ENCODE peak calls at places on chromosomes 6 and 20, in eight cellular contexts. J is astrocyte of the spinal cord, T is adrenal gland, W is tibial artery, G is fibroblast of lung, P is neural progenitor cell, L is A549, A is body of pancreas. X is an unnamed sample.

GRCh38 chr20:55947701-55948100 is 57.6 kb downstream of the CBLN4 start:
- DNase-seq in J (no peak), T (no peak), W (no peak), G (no peak), P (no peak), L (no peak), A (no peak), X (no peak)

GRCh38 chr20:15628954-15629353 is 944.3 kb downstream of the KIF16B start:
- DNase-seq in J (no peak), T (no peak), W (no peak), G (no peak), P (no peak), L (no peak), A (no peak), X (no peak)

GRCh38 chr6:24752917-24753486 is 21.7 kb upstream of the GMNN start:
- DNase-seq in J (no peak), T (no peak), W (no peak), G (no peak), P (no peak), L (no peak), A (no peak), X (no peak)

GRCh38 chr20:32999603-33000250 is 4.5 kb downstream of the SUN5 start:
- DNase-seq in J (no peak), T (no peak), W (no peak), G (no peak), P (no peak), L (no peak), A (no peak), X (no peak)

GRCh38 chr6:99334526-99335127 is 14.8 kb downstream of the FAXC start:
- DNase-seq in J (peak), T (peak), W (no peak), G (peak), P (peak), L (peak), A (no peak), X (peak)

GRCh38 chr6:43846556-43846955 is 76.5 kb downstream of the VEGFA start:
- DNase-seq in J (peak), T (no peak), W (no peak), G (peak), P (no peak), L (no peak), A (no peak), X (no peak)

GRCh38 chr6:119717942-119718341 is 368.4 kb upstream of the MAN1A1 start:
- DNase-seq in J (no peak), T (no peak), W (no peak), G (no peak), P (no peak), L (no peak), A (no peak), X (no peak)

GRCh38 chr20:63782521-63782971 is 43.0 kb downstream of the SLC2A4RG start:
- DNase-seq in J (no peak), T (no peak), W (no peak), G (no peak), P (no peak), L (no peak), A (no peak), X (no peak)

GRCh38 chr6:54291146-54291545 is 17.1 kb upstream of the TINAG start:
- DNase-seq in J (peak), T (no peak), W (no peak), G (peak), P (no peak), L (no peak), A (no peak), X (peak)

GRCh38 chr20:50663095-50663821 is 28.1 kb downstream of the RIPOR3 start:
- DNase-seq in J (no peak), T (peak), W (no peak), G (no peak), P (no peak), L (peak), A (peak), X (no peak)

GRCh38 chr20:22520381-22520780 is 64.0 kb downstream of the FOXA2 start:
- DNase-seq in J (no peak), T (no peak), W (no peak), G (no peak), P (no peak), L (no peak), A (no peak), X (no peak)

GRCh38 chr6:26452631-26453030 is 5.1 kb upstream of the BTN2A1 start:
- DNase-seq in J (no peak), T (no peak), W (no peak), G (no peak), P (no peak), L (no peak), A (no peak), X (peak)

GRCh38 chr20:9609892-9610502 is 95.6 kb downstream of the LAMP5 start:
- DNase-seq in J (peak), T (peak), W (no peak), G (peak), P (peak), L (peak), A (peak), X (peak)

GRCh38 chr6:55772730-55773129 is 102.7 kb downstream of the BMP5 start:
- DNase-seq in J (no peak), T (no peak), W (no peak), G (no peak), P (no peak), L (no peak), A (no peak), X (no peak)

GRCh38 chr6:33975631-33976424 is 170.1 kb downstream of the GRM4 start:
- DNase-seq in J (no peak), T (no peak), W (peak), G (no peak), P (peak), L (no peak), A (no peak), X (no peak)

GRCh38 chr6:148999921-149000589 is 253.2 kb downstream of the UST start:
- DNase-seq in J (peak), T (peak), W (peak), G (peak), P (no peak), L (peak), A (peak), X (peak)

GRCh38 chr20:14861028-14861699 is 523.8 kb upstream of the FLRT3 start:
- DNase-seq in J (no peak), T (no peak), W (no peak), G (no peak), P (peak), L (no peak), A (no peak), X (no peak)

GRCh38 chr6:32854376-32855178 is 585 bp downstream of the PSMB9 start:
- DNase-seq in J (peak), T (no peak), W (peak), G (peak), P (no peak), L (no peak), A (peak), X (peak)

GRCh38 chr6:137637161-137637560 is 143.0 kb upstream of the OLIG3 start:
- DNase-seq in J (peak), T (peak), W (no peak), G (peak), P (no peak), L (peak), A (no peak), X (peak)

GRCh38 chr6:98928688-98929087 is 19.1 kb downstream of the FBXL4 start:
- DNase-seq in J (no peak), T (no peak), W (no peak), G (no peak), P (no peak), L (no peak), A (no peak), X (no peak)

GRCh38 chr6:82385102-82385501 is 21.5 kb downstream of the TPBG start:
- DNase-seq in J (no peak), T (no peak), W (no peak), G (no peak), P (peak), L (no peak), A (no peak), X (no peak)

GRCh38 chr20:33408716-33409654 is 7.7 kb upstream of the CDK5RAP1 start:
- DNase-seq in J (no peak), T (no peak), W (no peak), G (no peak), P (no peak), L (no peak), A (no peak), X (no peak)

GRCh38 chr6:151014404-151015150 is 149.1 kb downstream of the MTHFD1L start:
- DNase-seq in J (peak), T (no peak), W (peak), G (peak), P (peak), L (peak), A (peak), X (peak)

GRCh38 chr6:165744515-165745228 is 81.6 kb upstream of the PDE10A start:
- DNase-seq in J (peak), T (no peak), W (no peak), G (no peak), P (no peak), L (no peak), A (no peak), X (no peak)

GRCh38 chr20:63554361-63555278 is 661 bp downstream of the FNDC11 start:
- DNase-seq in J (no peak), T (no peak), W (no peak), G (no peak), P (peak), L (no peak), A (no peak), X (no peak)

GRCh38 chr20:50165687-50166554 is 12.4 kb upstream of the PEDS1 start:
- DNase-seq in J (peak), T (peak), W (peak), G (peak), P (peak), L (peak), A (peak), X (peak)

GRCh38 chr6:5517781-5518180 is 256.5 kb downstream of the FARS2 start:
- DNase-seq in J (no peak), T (no peak), W (no peak), G (no peak), P (no peak), L (no peak), A (no peak), X (no peak)

GRCh38 chr6:89643411-89643810 is 4.9 kb upstream of the LYRM2 start:
- DNase-seq in J (no peak), T (no peak), W (no peak), G (no peak), P (peak), L (no peak), A (no peak), X (no peak)

GRCh38 chr6:138727182-138727581 is 46.4 kb upstream of the CCDC28A start:
- DNase-seq in J (no peak), T (peak), W (no peak), G (peak), P (no peak), L (no peak), A (no peak), X (peak)

GRCh38 chr6:37680668-37681067 is 17.0 kb downstream of the MDGA1 start:
- DNase-seq in J (peak), T (no peak), W (peak), G (no peak), P (no peak), L (no peak), A (no peak), X (peak)

DNA sequence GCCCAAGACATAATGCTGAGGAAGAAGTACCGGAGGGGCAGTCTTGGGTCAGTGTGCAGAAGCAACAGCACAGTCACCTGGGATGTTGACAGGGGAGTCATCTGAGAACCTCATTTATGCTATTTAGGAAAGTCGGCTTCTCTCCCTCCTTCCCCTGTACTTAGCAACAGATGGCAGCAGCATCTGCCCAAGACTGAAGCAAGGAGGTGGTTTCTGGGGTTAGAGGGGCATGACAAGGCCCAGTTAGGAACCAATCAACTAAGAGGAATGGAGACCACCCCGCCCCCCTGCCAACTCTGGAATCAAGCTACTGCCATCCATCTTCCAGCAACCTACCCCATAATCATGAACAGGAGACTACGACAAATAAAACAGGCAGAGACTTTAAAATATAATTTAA is 21.7 kb downstream of the RIPK1 start:
- DNase-seq in J (no peak), T (no peak), W (no peak), G (no peak), P (no peak), L (no peak), A (no peak), X (peak)
- H3K4me3 ChIP-seq in J (no peak), T (no peak), W (no peak), G (no peak), P (no peak), L (no peak), A (no peak), X (no peak)

DNA sequence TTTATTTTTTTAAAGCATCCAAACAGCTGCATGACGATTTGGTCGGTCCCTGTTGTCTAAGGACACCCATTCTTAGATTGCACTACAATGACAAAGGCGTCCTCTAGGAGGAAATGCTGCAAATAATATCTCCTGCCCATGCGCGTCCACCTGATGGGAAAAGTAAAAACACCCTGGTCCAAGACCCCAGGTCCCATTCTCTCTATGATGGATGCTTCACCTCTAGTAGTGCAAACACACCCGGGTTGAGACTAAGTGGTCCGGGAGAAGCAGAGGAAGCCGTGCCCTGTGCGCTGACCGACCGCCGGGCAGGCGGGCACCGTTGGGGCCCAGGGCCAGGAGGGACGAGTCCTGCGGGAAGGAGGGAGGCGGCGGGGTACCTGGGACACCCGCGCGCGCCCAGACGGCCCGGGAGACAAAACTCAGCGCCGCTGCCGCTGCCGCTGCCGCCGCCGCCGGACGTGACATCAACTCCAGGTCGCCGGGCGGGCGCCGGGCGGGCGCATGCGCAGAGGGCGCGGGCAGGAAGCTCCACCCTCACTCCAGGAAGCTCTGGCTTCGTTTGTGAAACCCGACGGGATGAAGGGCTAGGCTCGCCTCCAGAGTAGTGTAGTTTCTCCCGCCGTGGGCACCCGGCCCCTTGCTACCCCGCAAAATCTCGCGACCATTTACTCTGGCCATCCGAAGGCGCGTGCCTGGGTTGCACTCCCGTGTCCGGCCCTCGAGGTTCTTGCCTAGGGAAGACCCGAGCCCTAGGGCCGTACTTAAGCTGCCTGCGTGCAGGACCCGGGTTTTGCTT is at the start of gene TBC1D7:
- DNase-seq in J (peak), T (peak), W (peak), G (peak), P (peak), L (peak), A (peak), X (peak)
- TF ChIP-seq CTCF in J (no peak), T (peak), W (no peak), G (no peak), P (peak), L (no peak), A (peak), X (peak)

GRCh38 chr6:1384549-1385128 is 4.7 kb upstream of the FOXF2 start:
- DNase-seq in J (no peak), T (no peak), W (no peak), G (no peak), P (peak), L (no peak), A (no peak), X (no peak)
- H3K4me3 ChIP-seq in J (no peak), T (no peak), W (no peak), G (peak), P (no peak), L (no peak), A (no peak), X (no peak)

DNA sequence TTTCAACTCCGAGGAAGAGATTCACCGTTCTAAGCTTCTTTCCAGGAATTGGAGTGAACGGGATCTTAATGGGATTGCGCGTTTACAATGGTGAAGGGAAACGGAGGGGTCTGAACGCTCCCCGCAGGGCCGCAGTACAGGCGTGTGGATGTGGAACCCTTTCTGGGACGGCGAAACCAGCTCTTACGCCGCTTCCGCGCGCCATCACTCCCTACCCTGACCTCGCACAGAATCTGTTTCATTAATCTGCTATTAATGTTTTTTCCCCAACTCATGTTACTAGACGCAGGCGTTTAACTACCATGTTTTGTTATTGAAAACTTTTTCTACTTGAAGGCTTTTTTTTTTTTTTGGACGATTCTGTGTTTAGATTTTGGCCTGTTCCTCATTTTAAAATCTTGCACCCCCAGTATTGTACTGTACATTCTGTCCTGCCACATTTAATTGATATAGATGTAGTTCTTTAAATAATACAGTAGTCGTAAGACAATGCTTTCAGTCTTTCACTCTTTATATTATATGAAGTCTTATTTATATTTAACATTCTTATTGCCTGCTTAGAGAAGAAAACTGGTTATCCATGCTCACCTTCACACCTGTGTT is 691 bp upstream of the SUPT3H start:
- DNase-seq in J (peak), T (no peak), W (no peak), G (no peak), P (peak), L (no peak), A (no peak), X (no peak)
- TF ChIP-seq CTCF in J (no peak), T (no peak), W (no peak), G (no peak), P (no peak), L (no peak), A (no peak), X (no peak)

GRCh38 chr6:30885999-30886896 is 1.9 kb downstream of the DDR1 start:
- DNase-seq in J (peak), T (peak), W (peak), G (peak), P (peak), L (peak), A (peak), X (peak)
- H3K4me3 ChIP-seq in J (peak), T (no peak), W (peak), G (peak), P (peak), L (peak), A (no peak), X (peak)

GRCh38 chr6:3882865-3883264 is 33.7 kb downstream of the FAM50B start:
- DNase-seq in J (peak), T (no peak), W (no peak), G (no peak), P (no peak), L (no peak), A (no peak), X (peak)

GRCh38 chr6:3884007-3884745 is 35.0 kb downstream of the FAM50B start:
- DNase-seq in J (peak), T (no peak), W (no peak), G (peak), P (no peak), L (peak), A (no peak), X (peak)

GRCh38 chr6:3888153-3888957 is 39.2 kb downstream of the FAM50B start:
- DNase-seq in J (no peak), T (no peak), W (peak), G (no peak), P (no peak), L (peak), A (no peak), X (peak)

GRCh38 chr6:3887150-3887700 is 38.1 kb downstream of the FAM50B start:
- DNase-seq in J (peak), T (no peak), W (no peak), G (peak), P (no peak), L (peak), A (no peak), X (peak)

DNA sequence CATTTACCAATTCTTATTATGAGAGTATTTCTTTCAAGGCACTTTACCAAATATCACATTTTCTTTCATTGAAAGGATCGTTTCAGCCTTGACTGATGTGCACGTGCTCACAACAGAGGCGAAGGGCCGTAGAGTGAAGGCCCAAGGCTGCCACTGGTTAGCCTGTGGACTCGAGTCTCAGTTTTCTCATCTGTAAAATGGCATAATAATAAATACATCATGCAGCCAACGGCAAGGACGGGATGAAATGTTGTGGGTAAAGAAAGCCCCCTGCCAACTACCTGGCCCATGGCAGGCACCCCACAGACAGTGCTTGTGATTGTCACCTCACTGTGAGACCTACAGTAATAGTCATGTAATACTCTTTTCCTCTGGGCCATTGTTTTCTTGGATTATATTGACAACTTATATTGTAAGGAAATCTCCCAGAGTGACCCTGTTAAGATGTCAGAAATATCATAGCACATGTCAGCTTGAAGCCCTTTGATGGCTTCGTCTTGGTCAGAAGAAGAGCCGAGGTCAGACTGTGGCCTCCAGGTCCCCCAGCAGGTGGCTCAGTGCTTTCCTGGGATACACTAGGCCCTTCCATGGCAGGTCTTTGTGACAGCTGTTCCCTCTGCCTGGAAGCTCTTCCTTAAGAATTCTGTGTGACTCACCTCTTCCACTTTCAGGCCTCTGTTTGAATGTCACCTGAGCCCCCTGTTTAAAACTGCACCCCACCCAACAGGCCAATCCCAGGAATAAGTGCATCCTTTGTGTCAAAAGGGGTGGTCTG is 36.3 kb downstream of the FAM50B start:
- DNase-seq in J (no peak), T (no peak), W (no peak), G (no peak), P (no peak), L (peak), A (peak), X (no peak)
- TF ChIP-seq CTCF in J (peak), T (no peak), W (no peak), G (no peak), P (peak), L (peak), A (peak), X (peak)

GRCh38 chr6:77180367-77180766 is 282.9 kb downstream of the HTR1B start:
- DNase-seq in J (no peak), T (no peak), W (no peak), G (peak), P (no peak), L (no peak), A (no peak), X (no peak)
- H3K4me3 ChIP-seq in J (no peak), T (no peak), W (no peak), G (no peak), P (no peak), L (no peak), A (no peak), X (no peak)

GRCh38 chr6:158942349-158942748 is 57.7 kb downstream of the RSPH3 start:
- DNase-seq in J (no peak), T (no peak), W (no peak), G (no peak), P (no peak), L (no peak), A (no peak), X (no peak)
- TF ChIP-seq CTCF in J (no peak), T (no peak), W (no peak), G (no peak), P (no peak), L (no peak), A (no peak), X (no peak)